ENCODE peak calls at places on chromosomes 16 and 17, in eight cellular contexts. F is AG08395; K is nucleus accumbens; X is endothelial cell of umbilical vein; T is H54; N is activated CD4-positive, alpha-beta memory T cell treated with anti-CD3 and anti-CD28 coated beads for 36 hours; Q is NCI-H2081 treated with DMSO at 0.1 percent for 48 hours; B is substantia nigra. J is an unnamed sample.

GRCh38 chr16:11308493-11309283 is 27.6 kb upstream of the PRM1 start:
- DNase-seq in F (no peak), K (no peak), X (no peak), T (no peak), N (no peak), Q (no peak), B (no peak), J (no peak)

GRCh38 chr17:18321309-18321708 is 6.2 kb downstream of the SMCR8 start:
- DNase-seq in F (no peak), K (no peak), X (no peak), T (no peak), N (no peak), Q (no peak), B (no peak), J (no peak)

GRCh38 chr17:76371656-76372628 is 12.5 kb upstream of the SPHK1 start:
- DNase-seq in F (peak; percentile 74), K (no peak), X (peak; percentile 95), T (no peak), N (no peak), Q (no peak), B (no peak), J (no peak)

GRCh38 chr17:69344939-69345338 is 18.0 kb upstream of the ABCA5 start:
- DNase-seq in F (no peak), K (no peak), X (no peak), T (no peak), N (no peak), Q (no peak), B (no peak), J (no peak)

GRCh38 chr17:10754109-10754508 is 24.3 kb upstream of the TMEM220 start:
- DNase-seq in F (peak; percentile 29), K (no peak), X (no peak), T (peak; percentile 35), N (peak; percentile 34), Q (no peak), B (no peak), J (peak; percentile 15)

GRCh38 chr16:3490911-3491629 is 4.2 kb downstream of the C16orf90 start:
- DNase-seq in F (no peak), K (no peak), X (peak; percentile 10), T (no peak), N (peak; percentile 26), Q (no peak), B (no peak), J (no peak)

GRCh38 chr17:36600936-36601302 is 464 bp upstream of the MRM1 start:
- DNase-seq in F (no peak), K (no peak), X (no peak), T (no peak), N (no peak), Q (no peak), B (no peak), J (no peak)

GRCh38 chr16:25553711-25554436 is 137.9 kb upstream of the HS3ST4 start:
- DNase-seq in F (no peak), K (no peak), X (no peak), T (no peak), N (no peak), Q (no peak), B (no peak), J (no peak)

GRCh38 chr17:1354022-1354421 is 46.0 kb downstream of the YWHAE start:
- DNase-seq in F (no peak), K (no peak), X (no peak), T (no peak), N (no peak), Q (no peak), B (no peak), J (no peak)

GRCh38 chr17:76368545-76368944 is 14.8 kb upstream of the PRPSAP1 start:
- DNase-seq in F (peak; percentile 59), K (no peak), X (no peak), T (no peak), N (no peak), Q (no peak), B (no peak), J (no peak)

GRCh38 chr16:81843243-81843582 is 64.1 kb downstream of the PLCG2 start:
- DNase-seq in F (no peak), K (no peak), X (no peak), T (no peak), N (no peak), Q (no peak), B (no peak), J (no peak)

GRCh38 chr17:56203430-56203829 is 50.2 kb downstream of the ANKFN1 start:
- DNase-seq in F (no peak), K (no peak), X (no peak), T (peak; percentile 49), N (no peak), Q (no peak), B (no peak), J (no peak)

GRCh38 chr16:20023190-20023589 is 50.5 kb downstream of the GPR139 start:
- DNase-seq in F (no peak), K (no peak), X (peak; percentile 6), T (no peak), N (no peak), Q (no peak), B (no peak), J (no peak)

GRCh38 chr17:48412841-48413240 is 17.2 kb downstream of the SKAP1 start:
- DNase-seq in F (no peak), K (no peak), X (no peak), T (no peak), N (no peak), Q (no peak), B (no peak), J (no peak)

GRCh38 chr17:12522336-12522735 is 143.4 kb upstream of the MYOCD start:
- DNase-seq in F (no peak), K (no peak), X (no peak), T (no peak), N (no peak), Q (no peak), B (no peak), J (no peak)

GRCh38 chr16:69404275-69404805 is 18.5 kb upstream of the TERF2 start:
- DNase-seq in F (peak; percentile 68), K (no peak), X (peak; percentile 95), T (no peak), N (no peak), Q (no peak), B (no peak), J (no peak)

GRCh38 chr17:16108386-16108785 is 106.9 kb downstream of the NCOR1 start:
- DNase-seq in F (no peak), K (no peak), X (no peak), T (no peak), N (no peak), Q (no peak), B (no peak), J (no peak)

GRCh38 chr17:27631897-27632725 is 1.1 kb downstream of the LGALS9 start:
- DNase-seq in F (no peak), K (no peak), X (no peak), T (no peak), N (no peak), Q (no peak), B (no peak), J (no peak)

GRCh38 chr17:42673885-42674754 is 2.7 kb downstream of the PLEKHH3 start:
- DNase-seq in F (peak; percentile 75), K (no peak), X (peak; percentile 18), T (peak; percentile 65), N (peak; percentile 35), Q (no peak), B (peak; percentile 34), J (no peak)

GRCh38 chr16:84085271-84085667 is 31.5 kb downstream of the MBTPS1 start:
- DNase-seq in F (no peak), K (no peak), X (no peak), T (no peak), N (no peak), Q (no peak), B (no peak), J (no peak)

GRCh38 chr16:79801550-79802090 is 201.1 kb upstream of the MAF start:
- DNase-seq in F (no peak), K (no peak), X (no peak), T (no peak), N (no peak), Q (no peak), B (no peak), J (no peak)

GRCh38 chr17:79785017-79785899 is 7.3 kb downstream of the CBX2 start:
- DNase-seq in F (no peak), K (no peak), X (no peak), T (no peak), N (no peak), Q (no peak), B (no peak), J (no peak)

J was measured in CD8-positive, alpha-beta T cell.